ENCODE peak calls at places on chromosomes 6 and 20, in six cellular contexts. Q is IMR-90, M is neuronal stem cell, Z is mesenchymal stem cell, G is H1, P is trophoblast cell. O is an unnamed sample. For H3K4me1, the result is how much of the 10 kb centered on the place peaks cover.

GRCh38 chr6:90068835-90069478 is 174.7 kb downstream of the GJA10 start:
- DNase-seq in Q (peak), M (no peak), Z (peak), G (no peak), P (no peak), O (no peak)

GRCh38 chr6:135909737-135910387 is 58.4 kb downstream of the PDE7B start:
- DNase-seq in Q (peak), M (peak), Z (no peak), G (peak), P (peak), O (peak)

GRCh38 chr6:158086054-158086705 is 81.9 kb downstream of the SERAC1 start:
- DNase-seq in Q (peak), M (no peak), Z (peak), G (no peak), P (no peak), O (no peak)

GRCh38 chr20:12093062-12093796 is 175.5 kb downstream of the BTBD3 start:
- DNase-seq in Q (no peak), M (no peak), Z (no peak), G (no peak), P (no peak), O (no peak)

GRCh38 chr6:156650896-156651295 is 126.3 kb upstream of the ARID1B start:
- DNase-seq in Q (no peak), M (no peak), Z (no peak), G (no peak), P (no peak), O (no peak)

GRCh38 chr20:58717278-58718091 is 24.9 kb downstream of the NPEPL1 start:
- DNase-seq in Q (no peak), M (no peak), Z (no peak), G (no peak), P (no peak), O (no peak)

GRCh38 chr20:44134897-44135810 is 51.8 kb downstream of the JPH2 start:
- DNase-seq in Q (no peak), M (no peak), Z (no peak), G (no peak), P (no peak), O (no peak)

GRCh38 chr20:48721324-48722001 is 106.3 kb downstream of the PREX1 start:
- DNase-seq in Q (no peak), M (no peak), Z (no peak), G (no peak), P (no peak), O (no peak)

GRCh38 chr20:63652192-63652980 is 838 bp downstream of the STMN3 start:
- DNase-seq in Q (no peak), M (no peak), Z (no peak), G (no peak), P (no peak), O (peak)

GRCh38 chr6:170093276-170093657 is 197.6 kb downstream of the DLL1 start:
- DNase-seq in Q (no peak), M (no peak), Z (no peak), G (no peak), P (no peak), O (no peak)

GRCh38 chr6:8082954-8083858 is 19.0 kb upstream of the BLOC1S5 start:
- DNase-seq in Q (peak), M (no peak), Z (peak), G (no peak), P (no peak), O (peak)

GRCh38 chr6:124924333-124924759 is 37.9 kb upstream of the RNF217 start:
- DNase-seq in Q (peak), M (no peak), Z (no peak), G (no peak), P (no peak), O (no peak)

GRCh38 chr6:140366991-140367390 is 992.5 kb upstream of the CITED2 start:
- DNase-seq in Q (peak), M (no peak), Z (peak), G (no peak), P (peak), O (peak)

GRCh38 chr6:167116838-167117228 is 6.1 kb upstream of the CCR6 start:
- DNase-seq in Q (no peak), M (no peak), Z (no peak), G (no peak), P (no peak), O (no peak)

GRCh38 chr20:53827996-53828672 is 234.5 kb upstream of the ZNF217 start:
- DNase-seq in Q (peak), M (no peak), Z (peak), G (no peak), P (no peak), O (peak)

GRCh38 chr6:45554596-45554995 is 176.9 kb upstream of the SUPT3H start:
- DNase-seq in Q (peak), M (no peak), Z (peak), G (no peak), P (no peak), O (no peak)

GRCh38 chr6:132830236-132830799 is 15.9 kb downstream of the RPS12 start:
- DNase-seq in Q (peak), M (peak), Z (peak), G (no peak), P (no peak), O (peak)

GRCh38 chr20:3889489-3890409 is 562 bp downstream of the PANK2 start:
- DNase-seq in Q (no peak), M (no peak), Z (peak), G (no peak), P (no peak), O (peak)

GRCh38 chr6:37860226-37860839 is 40.8 kb downstream of the ZFAND3 start:
- DNase-seq in Q (peak), M (no peak), Z (peak), G (no peak), P (peak), O (peak)

GRCh38 chr6:135995160-135995898 is 143.8 kb downstream of the PDE7B start:
- DNase-seq in Q (peak), M (no peak), Z (peak), G (no peak), P (no peak), O (no peak)

GRCh38 chr6:16684195-16684689 is 77.0 kb downstream of the ATXN1 start:
- DNase-seq in Q (no peak), M (no peak), Z (peak), G (no peak), P (no peak), O (no peak)
- H3K4me1 ChIP-seq in Q (under half), M (under half), Z (under half), G (under half), P (under half), O (under half)

DNA sequence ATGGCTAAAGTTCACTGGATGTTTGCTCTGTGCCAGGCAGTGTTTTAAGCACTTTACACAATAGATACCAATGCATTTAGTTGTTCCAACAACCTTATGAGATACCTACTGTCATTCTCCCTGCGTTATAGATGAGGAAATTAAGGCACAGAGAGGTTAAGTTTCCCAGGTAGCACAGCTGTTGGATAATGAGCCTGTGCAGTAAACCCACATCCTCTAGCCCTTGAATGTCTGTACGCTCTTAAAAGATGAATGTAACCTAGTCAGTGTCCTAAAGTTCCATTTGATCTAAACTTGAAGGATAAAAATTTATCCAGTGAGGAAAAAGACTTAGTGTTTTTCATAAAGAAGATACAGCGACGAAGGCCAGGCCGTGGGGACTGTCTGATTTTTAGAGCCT is 28.0 kb downstream of the HFE start:
- DNase-seq in Q (no peak), M (no peak), Z (no peak), G (no peak), P (no peak), O (no peak)
- H2BK120ac ChIP-seq in Q (no peak), M (no peak), Z (no peak), G (no peak), P (no peak), O (no peak)

DNA sequence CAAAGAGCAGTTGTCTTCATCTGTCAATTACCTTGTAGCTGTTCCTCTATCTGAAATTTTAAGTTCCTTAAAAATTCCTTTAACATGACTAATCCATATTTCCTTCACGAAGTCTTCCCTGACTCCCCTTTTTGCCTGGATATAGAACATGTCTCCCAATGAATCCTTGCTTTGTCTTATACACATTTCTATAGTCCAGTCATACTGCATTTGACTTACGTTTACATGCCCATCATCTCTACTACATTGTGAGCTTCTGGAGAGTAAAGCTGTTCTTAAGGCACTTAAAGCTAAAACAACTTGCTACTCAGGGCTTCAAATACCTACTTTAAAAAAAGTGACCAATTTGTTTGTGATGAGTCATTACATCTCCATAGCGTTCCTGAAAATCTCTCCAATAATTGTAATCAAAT is 4.9 kb downstream of the REV3L start:
- DNase-seq in Q (peak), M (no peak), Z (peak), G (no peak), P (no peak), O (peak)
- H3K4me3 ChIP-seq in Q (no peak), M (no peak), Z (no peak), G (no peak), P (no peak), O (no peak)

GRCh38 chr6:52573295-52573694 is 3.6 kb downstream of the TRAM2 start:
- DNase-seq in Q (no peak), M (peak), Z (peak), G (no peak), P (no peak), O (peak)

GRCh38 chr6:52570291-52570700 is 6.6 kb downstream of the TRAM2 start:
- DNase-seq in Q (no peak), M (no peak), Z (no peak), G (no peak), P (no peak), O (no peak)

GRCh38 chr6:52568320-52568719 is 8.5 kb downstream of the TRAM2 start:
- DNase-seq in Q (no peak), M (no peak), Z (no peak), G (no peak), P (no peak), O (peak)

GRCh38 chr6:52572536-52572935 is 4.3 kb downstream of the TRAM2 start:
- DNase-seq in Q (no peak), M (no peak), Z (no peak), G (no peak), P (peak), O (no peak)

GRCh38 chr6:52571099-52571755 is 5.6 kb downstream of the TRAM2 start:
- DNase-seq in Q (no peak), M (no peak), Z (peak), G (no peak), P (no peak), O (peak)
- H3K4me1 ChIP-seq in Q (under half), M (under half), Z (under half), G (under half), P (under half), O (half or more)

GRCh38 chr20:52048365-52048764 is 143.2 kb downstream of the ZFP64 start:
- DNase-seq in Q (no peak), M (peak), Z (no peak), G (peak), P (no peak), O (peak)

GRCh38 chr20:52047811-52048302 is 143.7 kb downstream of the ZFP64 start:
- DNase-seq in Q (peak), M (no peak), Z (peak), G (no peak), P (no peak), O (peak)

GRCh38 chr20:52054123-52054522 is 137.5 kb downstream of the ZFP64 start:
- DNase-seq in Q (no peak), M (no peak), Z (no peak), G (no peak), P (no peak), O (no peak)

GRCh38 chr20:52049001-52049731 is 142.4 kb downstream of the ZFP64 start:
- DNase-seq in Q (peak), M (peak), Z (peak), G (no peak), P (no peak), O (peak)
- H2BK120ac ChIP-seq in Q (peak), M (no peak), Z (peak), G (peak), P (no peak), O (peak)

O was measured in mesendoderm.